ENCODE peak calls at places on chromosomes 4 and X, in ten cellular contexts. A is activated effector memory CD4-positive, alpha-beta T cell treated with Interleukin-2 at 50 U/mL for 16 hours; Z is EL; Q is T47D; S is RWPE1; N is T-helper 1 cell; F is GOT3; L is KBM-7; M is stimulated activated CD8-positive, alpha-beta memory T cell treated with anti-CD3 and anti-CD28 coated beads, Interleukin-4, amount 100 ng/mL, for 4 hours; V is stimulated activated CD4-positive, alpha-beta T cell treated with anti-CD3 and anti-CD28 coated beads, Interleukin-2, amount 100 ng/mL, for 24 hours. T is an unnamed sample.

GRCh38 chr4:94833394-94833793 is 75.6 kb downstream of the BMPR1B start:
- DNase-seq in A (no peak), Z (no peak), Q (no peak), S (no peak), N (no peak), F (no peak), L (no peak), M (no peak), V (no peak), T (no peak)

GRCh38 chrX:31860686-31861085 is 788.8 kb upstream of the FTHL17 start:
- DNase-seq in A (no peak), Z (no peak), Q (no peak), S (no peak), N (no peak), F (no peak), L (no peak), M (no peak), V (no peak), T (no peak)

GRCh38 chr4:121266982-121267381 is 102.9 kb upstream of the TNIP3 start:
- DNase-seq in A (no peak), Z (no peak), Q (no peak), S (no peak), N (no peak), F (no peak), L (no peak), M (no peak), V (no peak), T (no peak)

GRCh38 chr4:16001484-16001858 is 38.5 kb upstream of the FGFBP2 start:
- DNase-seq in A (no peak), Z (peak; percentile 76), Q (peak; percentile 58), S (peak; percentile 59), N (peak; percentile 46), F (no peak), L (peak; percentile 73), M (peak; percentile 7), V (peak; percentile 29), T (peak; percentile 38)

GRCh38 chr4:22090655-22091350 is 142.2 kb upstream of the KCNIP4 start:
- DNase-seq in A (no peak), Z (peak; percentile 34), Q (no peak), S (no peak), N (no peak), F (no peak), L (no peak), M (no peak), V (no peak), T (no peak)

GRCh38 chr4:73156394-73156793 is 86.9 kb upstream of the COX18 start:
- DNase-seq in A (no peak), Z (no peak), Q (no peak), S (no peak), N (no peak), F (no peak), L (no peak), M (no peak), V (no peak), T (no peak)

GRCh38 chr4:21077967-21078366 is 377.7 kb downstream of the PACRGL start:
- DNase-seq in A (no peak), Z (peak; percentile 47), Q (no peak), S (no peak), N (no peak), F (no peak), L (no peak), M (no peak), V (no peak), T (no peak)

GRCh38 chr4:73259552-73260140 is 1.0 kb upstream of the ANKRD17 start:
- DNase-seq in A (no peak), Z (no peak), Q (no peak), S (no peak), N (no peak), F (peak; percentile 20), L (no peak), M (no peak), V (peak; percentile 13), T (no peak)

GRCh38 chrX:69121321-69122000 is 43.8 kb downstream of the PJA1 start:
- DNase-seq in A (no peak), Z (no peak), Q (no peak), S (no peak), N (no peak), F (no peak), L (no peak), M (no peak), V (no peak), T (no peak)

GRCh38 chrX:27186671-27187070 is 276.5 kb downstream of the PPP4R3C start:
- DNase-seq in A (no peak), Z (peak; percentile 0), Q (peak; percentile 4), S (no peak), N (peak; percentile 40), F (no peak), L (peak; percentile 75), M (no peak), V (peak; percentile 9), T (peak; percentile 0)

T was measured in SJSA1.